ENCODE peak calls at places on chromosomes 2 and 18, in nine cellular contexts. R, E, O, M, D, Z, N, W and K are unnamed samples.

GRCh38 chr2:201322772-201323171 is 34.4 kb downstream of the FLACC1 start:
- DNase-seq in R (no peak), N (no peak), D (no peak), E (no peak), M (no peak), O (no peak), Z (no peak), W (no peak), K (no peak)

GRCh38 chr2:119350311-119350998 is 16.2 kb downstream of the C2orf76 start:
- DNase-seq in D (no peak), W (no peak), O (no peak), M (no peak), N (no peak), E (no peak), Z (no peak), R (no peak), K (peak)

GRCh38 chr2:54872783-54873182 is 149.3 kb downstream of the EML6 start:
- DNase-seq in M (no peak), W (no peak), Z (no peak), O (no peak), N (no peak), E (no peak), D (no peak), R (no peak), K (no peak)

GRCh38 chr2:138470941-138471340 is 30.6 kb upstream of the SPOPL start:
- DNase-seq in W (no peak), O (no peak), E (no peak), R (no peak), M (no peak), N (no peak), Z (no peak), D (no peak), K (no peak)

GRCh38 chr2:236545248-236545658 is 24.4 kb upstream of the ACKR3 start:
- DNase-seq in R (no peak), D (no peak), E (no peak), Z (no peak), W (no peak), N (no peak), O (no peak), M (no peak), K (no peak)

GRCh38 chr18:22734812-22735627 is 198.1 kb upstream of the RBBP8 start:
- DNase-seq in M (no peak), Z (no peak), N (no peak), E (no peak), W (no peak), D (no peak), O (peak), R (no peak), K (no peak)

GRCh38 chr2:180240774-180241173 is 233.7 kb upstream of the CWC22 start:
- DNase-seq in O (peak), E (no peak), D (no peak), W (no peak), R (no peak), N (no peak), M (no peak), Z (peak), K (no peak)

GRCh38 chr2:127887452-127888219 is 1.9 kb upstream of the AMMECR1L start:
- DNase-seq in M (no peak), W (no peak), Z (no peak), D (no peak), O (no peak), N (no peak), E (no peak), R (no peak), K (no peak)

GRCh38 chr2:118774458-118775133 is 72.9 kb downstream of the EN1 start:
- DNase-seq in M (peak), D (no peak), W (peak), O (peak), E (no peak), N (no peak), Z (peak), R (no peak), K (peak)

GRCh38 chr2:23653326-23653725 is 268.3 kb downstream of the KLHL29 start:
- DNase-seq in W (no peak), D (no peak), O (no peak), Z (no peak), R (no peak), N (no peak), M (no peak), E (no peak), K (no peak)

GRCh38 chr2:200655918-200656580 is 70.2 kb downstream of the AOX1 start:
- DNase-seq in E (no peak), W (no peak), D (no peak), N (no peak), O (peak), M (no peak), Z (no peak), R (no peak), K (no peak)

GRCh38 chr2:121974919-121975654 is 219.6 kb downstream of the TSN start:
- DNase-seq in M (peak), D (no peak), R (peak), W (peak), Z (peak), N (peak), O (peak), E (no peak), K (peak)

GRCh38 chr2:499726-500125 is 177.5 kb downstream of the TMEM18 start:
- DNase-seq in M (no peak), R (no peak), Z (no peak), W (no peak), E (no peak), D (no peak), N (no peak), O (no peak), K (no peak)

GRCh38 chr18:8151176-8151575 is 458.1 kb upstream of the RAB12 start:
- DNase-seq in O (peak), Z (no peak), W (no peak), E (no peak), R (no peak), N (no peak), M (no peak), D (no peak), K (no peak)

GRCh38 chr18:35344736-35345459 is 678 bp upstream of the ZNF24 start:
- DNase-seq in W (no peak), Z (no peak), E (no peak), M (peak), N (peak), R (no peak), D (no peak), O (no peak), K (no peak)

GRCh38 chr2:101679801-101680487 is 17.6 kb upstream of the MAP4K4 start:
- DNase-seq in N (no peak), D (no peak), O (no peak), W (no peak), R (no peak), Z (no peak), E (no peak), M (no peak), K (no peak)

GRCh38 chr18:62829936-62830335 is 114.6 kb downstream of the PHLPP1 start:
- DNase-seq in R (no peak), W (no peak), M (no peak), E (no peak), N (no peak), D (no peak), Z (no peak), O (peak), K (no peak)